ENCODE peak calls at places on chromosomes 13 and 19, in six cellular contexts. One of them, this sample, is unnamed.

GRCh38 chr13:113774177-113775107 is 15.4 kb downstream of the TMEM255B start:
- DNase-seq in sigmoid colon: no peak
- DNase-seq in left ventricle myocardium inferior: no peak
- DNase-seq in pancreas: no peak
- DNase-seq in breast epithelium: no peak
- DNase-seq in naive thymus-derived CD4-positive, alpha-beta T cell: no peak
- DNase-seq in this sample: no peak

GRCh38 chr19:852136-853013 is at the start of gene ELANE:
- DNase-seq in sigmoid colon: no peak
- DNase-seq in left ventricle myocardium inferior: no peak
- DNase-seq in pancreas: no peak
- DNase-seq in breast epithelium: no peak
- DNase-seq in naive thymus-derived CD4-positive, alpha-beta T cell: no peak
- DNase-seq in this sample: no peak

GRCh38 chr13:111993701-111994100 is 73.2 kb upstream of the SOX1 start:
- DNase-seq in sigmoid colon: no peak
- DNase-seq in left ventricle myocardium inferior: no peak
- DNase-seq in pancreas: no peak
- DNase-seq in breast epithelium: no peak
- DNase-seq in naive thymus-derived CD4-positive, alpha-beta T cell: no peak
- DNase-seq in this sample: no peak

GRCh38 chr13:36533806-36534205 is 101.5 kb downstream of the CCNA1 start:
- DNase-seq in sigmoid colon: no peak
- DNase-seq in left ventricle myocardium inferior: no peak
- DNase-seq in pancreas: no peak
- DNase-seq in breast epithelium: no peak
- DNase-seq in naive thymus-derived CD4-positive, alpha-beta T cell: no peak
- DNase-seq in this sample: no peak

GRCh38 chr13:27921421-27921960 is 1.7 kb downstream of the PDX1 start:
- DNase-seq in sigmoid colon: no peak
- DNase-seq in left ventricle myocardium inferior: no peak
- DNase-seq in pancreas: no peak
- DNase-seq in breast epithelium: no peak
- DNase-seq in naive thymus-derived CD4-positive, alpha-beta T cell: no peak
- DNase-seq in this sample: no peak

GRCh38 chr13:70613295-70613694 is 505.0 kb upstream of the KLHL1 start:
- DNase-seq in sigmoid colon: no peak
- DNase-seq in left ventricle myocardium inferior: no peak
- DNase-seq in pancreas: no peak
- DNase-seq in breast epithelium: no peak
- DNase-seq in naive thymus-derived CD4-positive, alpha-beta T cell: no peak
- DNase-seq in this sample: no peak

GRCh38 chr13:75415720-75416119 is 66.2 kb downstream of the TBC1D4 start:
- DNase-seq in sigmoid colon: no peak
- DNase-seq in left ventricle myocardium inferior: no peak
- DNase-seq in pancreas: no peak
- DNase-seq in breast epithelium: no peak
- DNase-seq in naive thymus-derived CD4-positive, alpha-beta T cell: no peak
- DNase-seq in this sample: no peak

GRCh38 chr19:33798701-33799111 is 2.0 kb downstream of the KCTD15 start:
- DNase-seq in sigmoid colon: no peak
- DNase-seq in left ventricle myocardium inferior: no peak
- DNase-seq in pancreas: no peak
- DNase-seq in breast epithelium: no peak
- DNase-seq in naive thymus-derived CD4-positive, alpha-beta T cell: no peak
- DNase-seq in this sample: no peak

GRCh38 chr19:8403098-8403819 is 9.8 kb upstream of the MARCHF2 start:
- DNase-seq in sigmoid colon: no peak
- DNase-seq in left ventricle myocardium inferior: no peak
- DNase-seq in pancreas: no peak
- DNase-seq in breast epithelium: no peak
- DNase-seq in naive thymus-derived CD4-positive, alpha-beta T cell: no peak
- DNase-seq in this sample: no peak

GRCh38 chr19:38079926-38080380 is 144.1 kb downstream of the DPF1 start:
- DNase-seq in sigmoid colon: no peak
- DNase-seq in left ventricle myocardium inferior: no peak
- DNase-seq in pancreas: peak; percentile 43
- DNase-seq in breast epithelium: no peak
- DNase-seq in naive thymus-derived CD4-positive, alpha-beta T cell: no peak
- DNase-seq in this sample: no peak

GRCh38 chr13:91592050-91593014 is 193.9 kb downstream of the GPC5 start:
- DNase-seq in sigmoid colon: no peak
- DNase-seq in left ventricle myocardium inferior: no peak
- DNase-seq in pancreas: no peak
- DNase-seq in breast epithelium: no peak
- DNase-seq in naive thymus-derived CD4-positive, alpha-beta T cell: no peak
- DNase-seq in this sample: no peak

GRCh38 chr13:85266771-85267170 is 532.4 kb downstream of the SLITRK6 start:
- DNase-seq in sigmoid colon: no peak
- DNase-seq in left ventricle myocardium inferior: no peak
- DNase-seq in pancreas: no peak
- DNase-seq in breast epithelium: no peak
- DNase-seq in naive thymus-derived CD4-positive, alpha-beta T cell: no peak
- DNase-seq in this sample: no peak

GRCh38 chr19:15124572-15125231 is 17.5 kb downstream of the SYDE1 start:
- DNase-seq in sigmoid colon: peak; percentile 76
- DNase-seq in left ventricle myocardium inferior: no peak
- DNase-seq in pancreas: peak; percentile 45
- DNase-seq in breast epithelium: no peak
- DNase-seq in naive thymus-derived CD4-positive, alpha-beta T cell: peak; percentile 29
- DNase-seq in this sample: peak; percentile 47

GRCh38 chr19:49338023-49338677 is 2.9 kb downstream of the CD37 start:
- DNase-seq in sigmoid colon: no peak
- DNase-seq in left ventricle myocardium inferior: no peak
- DNase-seq in pancreas: peak; percentile 45
- DNase-seq in breast epithelium: peak; percentile 17
- DNase-seq in naive thymus-derived CD4-positive, alpha-beta T cell: no peak
- DNase-seq in this sample: no peak

DNA sequence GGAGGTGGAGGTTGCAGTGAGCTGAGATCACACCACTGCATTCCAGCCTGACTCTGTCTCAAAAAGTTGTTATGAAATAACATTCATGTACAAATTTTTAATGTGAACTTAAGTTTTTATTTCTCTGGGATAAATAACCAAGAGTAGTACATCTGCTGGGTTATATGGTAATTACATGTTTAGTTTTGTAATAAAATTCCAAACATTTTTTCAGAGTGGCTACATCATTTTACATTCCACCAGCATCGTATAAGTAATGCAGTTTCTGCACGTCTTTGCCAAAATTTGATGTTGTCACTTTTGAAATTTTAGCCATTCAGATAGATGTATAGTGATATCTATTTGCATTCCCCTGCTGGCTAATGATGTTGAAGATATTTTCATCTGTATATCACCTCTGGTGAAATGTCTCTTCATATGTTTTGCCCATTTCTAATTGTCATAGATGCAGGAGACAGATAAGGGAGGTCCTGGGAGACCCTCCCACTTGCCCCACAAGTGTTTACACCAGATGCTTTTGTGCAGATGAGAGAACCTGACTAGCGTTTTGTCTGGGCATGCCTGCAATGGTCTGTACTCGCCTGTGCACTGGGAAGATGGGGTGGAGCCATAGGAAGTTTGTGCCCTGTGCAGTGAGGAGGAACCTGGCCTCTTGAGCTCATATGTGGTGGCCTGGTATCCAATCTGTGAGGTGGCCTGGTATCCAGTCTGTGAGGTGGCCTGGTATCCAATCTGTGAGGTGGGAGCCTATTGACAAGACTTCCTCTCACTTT is 12.7 kb upstream of the KBTBD6 start:
- DNase-seq in sigmoid colon: no peak
- DNase-seq in left ventricle myocardium inferior: no peak
- DNase-seq in pancreas: no peak
- DNase-seq in breast epithelium: no peak
- DNase-seq in naive thymus-derived CD4-positive, alpha-beta T cell: no peak
- DNase-seq in this sample: no peak
- H3K27ac ChIP-seq in sigmoid colon: no peak overlapping the region
- H3K27ac ChIP-seq in left ventricle myocardium inferior: no peak overlapping the region
- H3K27ac ChIP-seq in pancreas: no peak overlapping the region
- H3K27ac ChIP-seq in breast epithelium: no peak overlapping the region
- H3K27ac ChIP-seq in naive thymus-derived CD4-positive, alpha-beta T cell: no peak overlapping the region
- H3K27ac ChIP-seq in this sample: no peak overlapping the region

GRCh38 chr19:5925830-5926459 is 11.9 kb downstream of the CAPS start:
- DNase-seq in sigmoid colon: no peak
- DNase-seq in left ventricle myocardium inferior: no peak
- DNase-seq in pancreas: no peak
- DNase-seq in breast epithelium: no peak
- DNase-seq in naive thymus-derived CD4-positive, alpha-beta T cell: no peak
- DNase-seq in this sample: no peak

GRCh38 chr19:5929646-5930045 is 15.6 kb downstream of the CAPS start:
- DNase-seq in sigmoid colon: no peak
- DNase-seq in left ventricle myocardium inferior: no peak
- DNase-seq in pancreas: no peak
- DNase-seq in breast epithelium: no peak
- DNase-seq in naive thymus-derived CD4-positive, alpha-beta T cell: no peak
- DNase-seq in this sample: no peak

GRCh38 chr19:5927439-5927821 is 13.4 kb downstream of the CAPS start:
- DNase-seq in sigmoid colon: no peak
- DNase-seq in left ventricle myocardium inferior: no peak
- DNase-seq in pancreas: no peak
- DNase-seq in breast epithelium: no peak
- DNase-seq in naive thymus-derived CD4-positive, alpha-beta T cell: no peak
- DNase-seq in this sample: no peak

GRCh38 chr19:5929179-5929578 is 15.1 kb downstream of the CAPS start:
- DNase-seq in sigmoid colon: no peak
- DNase-seq in left ventricle myocardium inferior: no peak
- DNase-seq in pancreas: no peak
- DNase-seq in breast epithelium: no peak
- DNase-seq in naive thymus-derived CD4-positive, alpha-beta T cell: no peak
- DNase-seq in this sample: no peak

DNA sequence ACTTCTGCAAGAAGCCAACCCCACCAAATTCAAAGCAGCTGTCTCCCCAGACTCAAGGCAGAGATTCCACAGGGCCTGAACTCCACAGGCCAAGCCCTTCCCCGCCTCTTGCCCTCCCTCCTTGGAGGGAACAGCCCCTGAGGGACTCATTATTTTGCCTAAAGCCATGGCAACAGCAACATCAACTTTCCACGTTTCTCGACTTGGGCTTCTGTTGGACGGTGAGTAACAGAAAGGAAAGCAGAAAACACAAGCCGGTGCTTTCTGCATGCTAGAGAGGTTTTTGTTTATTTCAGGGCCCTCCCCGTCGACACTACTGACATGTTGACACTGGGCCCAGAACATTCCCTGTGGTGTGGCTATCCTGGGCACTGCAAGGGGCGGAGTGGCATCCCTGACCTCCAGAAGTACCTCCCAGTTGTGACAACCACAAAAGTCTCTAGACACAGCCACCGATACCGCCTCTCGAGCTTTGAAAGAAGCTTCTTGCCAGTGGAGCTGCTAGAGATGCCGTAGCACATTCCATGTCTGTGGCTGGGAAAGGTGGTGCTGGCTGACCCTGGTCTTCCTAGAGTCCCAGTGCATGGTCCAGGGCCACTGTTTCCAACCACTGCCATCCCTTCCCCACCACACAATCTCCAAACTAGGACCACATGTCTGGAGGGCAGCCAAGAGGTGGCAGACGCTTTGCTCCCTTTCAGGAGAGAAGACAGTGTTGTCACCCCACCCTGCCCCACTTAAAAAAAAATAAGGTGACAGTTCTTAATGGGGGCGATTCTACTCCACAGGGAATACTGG is 12.8 kb downstream of the CAPS start:
- DNase-seq in sigmoid colon: peak; percentile 90
- DNase-seq in left ventricle myocardium inferior: peak; percentile 58
- DNase-seq in pancreas: no peak
- DNase-seq in breast epithelium: peak; percentile 57
- DNase-seq in naive thymus-derived CD4-positive, alpha-beta T cell: no peak
- DNase-seq in this sample: no peak
- H3K27ac ChIP-seq in sigmoid colon: peak overlapping the region; percentile 79
- H3K27ac ChIP-seq in left ventricle myocardium inferior: peak overlapping the region; percentile 80
- H3K27ac ChIP-seq in pancreas: no peak overlapping the region
- H3K27ac ChIP-seq in breast epithelium: peak overlapping the region; percentile 73
- H3K27ac ChIP-seq in naive thymus-derived CD4-positive, alpha-beta T cell: no peak overlapping the region
- H3K27ac ChIP-seq in this sample: peak overlapping the region; percentile 65

GRCh38 chr19:56317749-56318148 is 3.1 kb upstream of the ZSCAN5A start:
- DNase-seq in sigmoid colon: no peak
- DNase-seq in left ventricle myocardium inferior: no peak
- DNase-seq in pancreas: no peak
- DNase-seq in breast epithelium: no peak
- DNase-seq in naive thymus-derived CD4-positive, alpha-beta T cell: no peak
- DNase-seq in this sample: no peak
- H3K27ac ChIP-seq in sigmoid colon: no peak overlapping the region
- H3K27ac ChIP-seq in left ventricle myocardium inferior: no peak overlapping the region
- H3K27ac ChIP-seq in pancreas: no peak overlapping the region
- H3K27ac ChIP-seq in breast epithelium: no peak overlapping the region
- H3K27ac ChIP-seq in naive thymus-derived CD4-positive, alpha-beta T cell: no peak overlapping the region
- H3K27ac ChIP-seq in this sample: no peak overlapping the region

DNA sequence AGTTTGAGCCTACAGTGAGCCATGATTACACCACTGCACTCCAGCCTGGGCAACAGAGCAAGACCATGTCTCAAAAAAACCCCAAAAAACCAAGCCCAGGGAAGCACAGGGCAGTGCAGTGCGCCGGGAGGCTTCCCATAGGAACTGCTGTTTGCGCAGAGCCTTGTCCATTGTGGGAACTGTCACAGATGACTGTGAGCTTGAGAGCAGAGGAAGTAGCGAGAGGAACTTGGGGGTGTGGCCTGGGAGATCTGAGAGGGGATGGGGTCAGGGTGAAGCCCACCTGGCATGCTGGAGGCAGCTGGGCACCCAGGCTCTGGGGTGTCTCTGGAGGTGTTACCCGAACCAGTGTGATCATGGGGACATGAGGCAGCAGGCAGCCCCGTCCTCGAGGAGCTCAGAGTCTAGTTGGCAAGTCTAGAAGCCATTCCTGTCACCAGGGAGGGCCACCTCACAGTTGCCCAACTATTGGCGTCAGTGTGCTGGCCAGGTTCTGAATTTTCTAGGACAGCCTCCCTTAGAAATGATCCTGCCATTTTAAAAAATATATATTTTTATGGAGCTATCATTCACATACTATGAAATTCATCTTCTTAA is 10.4 kb downstream of the KDM4B start:
- DNase-seq in sigmoid colon: no peak
- DNase-seq in left ventricle myocardium inferior: no peak
- DNase-seq in pancreas: peak; percentile 39
- DNase-seq in breast epithelium: no peak
- DNase-seq in naive thymus-derived CD4-positive, alpha-beta T cell: no peak
- DNase-seq in this sample: no peak
- H3K27ac ChIP-seq in sigmoid colon: no peak overlapping the region
- H3K27ac ChIP-seq in left ventricle myocardium inferior: peak overlapping the region; percentile 6
- H3K27ac ChIP-seq in pancreas: no peak overlapping the region
- H3K27ac ChIP-seq in breast epithelium: no peak overlapping the region
- H3K27ac ChIP-seq in naive thymus-derived CD4-positive, alpha-beta T cell: no peak overlapping the region
- H3K27ac ChIP-seq in this sample: no peak overlapping the region

GRCh38 chr13:109704771-109705628 is 81.4 kb downstream of the IRS2 start:
- DNase-seq in sigmoid colon: peak; percentile 77
- DNase-seq in left ventricle myocardium inferior: peak; percentile 47
- DNase-seq in pancreas: no peak
- DNase-seq in breast epithelium: no peak
- DNase-seq in naive thymus-derived CD4-positive, alpha-beta T cell: no peak
- DNase-seq in this sample: no peak
- H3K27ac ChIP-seq in sigmoid colon: peak overlapping the region; percentile 38
- H3K27ac ChIP-seq in left ventricle myocardium inferior: peak overlapping the region; percentile 4
- H3K27ac ChIP-seq in pancreas: no peak overlapping the region
- H3K27ac ChIP-seq in breast epithelium: no peak overlapping the region
- H3K27ac ChIP-seq in naive thymus-derived CD4-positive, alpha-beta T cell: no peak overlapping the region
- H3K27ac ChIP-seq in this sample: peak overlapping the region; percentile 37